ENCODE peak calls at places on chromosomes 5 and 9, in four cellular contexts. X is right lobe of liver, Z is GM23248, G is RWPE1. M is an unnamed sample.

GRCh38 chr5:24487371-24487770 is 157.4 kb downstream of the CDH10 start:
- DNase-seq in X (no peak), Z (no peak), G (no peak), M (no peak)

GRCh38 chr9:17630531-17630949 is 51.7 kb downstream of the SH3GL2 start:
- DNase-seq in X (no peak), Z (no peak), G (no peak), M (no peak)

GRCh38 chr5:166576323-166576722 is 1715.1 kb upstream of the WWC1 start:
- DNase-seq in X (no peak), Z (no peak), G (no peak), M (no peak)

GRCh38 chr5:54703091-54703490 is 185.5 kb downstream of the SNX18 start:
- DNase-seq in X (no peak), Z (peak; percentile 96), G (no peak), M (no peak)

GRCh38 chr9:91024841-91025240 is 223.2 kb downstream of the SYK start:
- DNase-seq in X (no peak), Z (no peak), G (no peak), M (no peak)

GRCh38 chr5:130222638-130223037 is 318.4 kb downstream of the CHSY3 start:
- DNase-seq in X (no peak), Z (no peak), G (peak; percentile 32), M (no peak)

GRCh38 chr5:31824886-31825774 is 186.2 kb downstream of the PDZD2 start:
- DNase-seq in X (no peak), Z (peak; percentile 78), G (peak; percentile 61), M (no peak)

GRCh38 chr5:39328731-39329130 is 35.6 kb downstream of the C9 start:
- DNase-seq in X (no peak), Z (peak; percentile 15), G (no peak), M (no peak)

DNA sequence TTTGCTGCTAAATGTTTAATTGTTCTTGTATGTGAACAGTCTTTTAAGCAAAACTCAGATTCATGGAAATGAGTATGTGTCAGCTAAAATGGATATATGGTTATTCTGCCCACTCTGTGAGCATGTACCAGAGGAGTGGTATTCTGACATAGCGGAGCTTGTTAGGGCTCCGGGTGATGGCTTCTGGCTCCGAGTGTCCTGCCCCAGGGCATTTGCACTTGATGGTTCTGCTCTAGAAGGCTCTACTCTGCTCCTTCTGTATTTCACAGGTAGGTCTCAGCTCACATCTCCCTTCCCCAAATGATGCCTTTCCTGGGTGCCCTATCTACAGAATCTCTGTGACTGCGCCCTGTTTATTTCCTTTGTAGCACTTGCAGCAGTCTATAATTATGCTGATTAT is 113.3 kb downstream of the ARHGAP26 start:
- DNase-seq in X (no peak), Z (no peak), G (no peak), M (no peak)
- H3K27ac ChIP-seq in X (no peak overlapping the region), Z (no peak overlapping the region), G (no peak overlapping the region), M (no peak overlapping the region)

GRCh38 chr9:97557606-97558095 is 56.2 kb downstream of the TMOD1 start:
- DNase-seq in X (peak; percentile 80), Z (no peak), G (no peak), M (no peak)
- H3K27ac ChIP-seq in X (peak overlapping the region; percentile 89), Z (no peak overlapping the region), G (no peak overlapping the region), M (no peak overlapping the region)

GRCh38 chr9:134935056-134936020 is 17.6 kb upstream of the FCN1 start:
- DNase-seq in X (no peak), Z (no peak), G (no peak), M (no peak)
- H3K27ac ChIP-seq in X (no peak overlapping the region), Z (no peak overlapping the region), G (no peak overlapping the region), M (no peak overlapping the region)

DNA sequence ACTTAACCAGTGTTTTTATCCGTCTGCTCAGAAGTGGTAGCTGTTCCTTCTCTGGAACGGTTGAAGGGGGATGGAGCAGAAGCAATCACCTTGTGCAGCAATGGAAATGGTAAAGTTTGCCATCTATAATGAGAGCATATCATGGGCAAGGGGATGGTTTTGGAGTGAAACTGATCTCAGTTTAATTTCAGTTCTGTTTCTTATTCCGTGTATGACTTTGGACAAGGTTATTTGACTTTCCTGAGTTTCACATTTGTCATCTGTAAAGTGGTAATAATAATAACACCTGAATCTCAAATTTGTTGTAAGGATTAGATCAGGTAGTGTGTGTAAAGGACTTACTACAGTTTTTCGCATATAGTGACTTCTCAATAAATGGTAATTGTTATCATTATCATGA is 106.1 kb downstream of the PCSK1 start:
- DNase-seq in X (no peak), Z (no peak), G (no peak), M (no peak)
- H3K27ac ChIP-seq in X (no peak overlapping the region), Z (no peak overlapping the region), G (no peak overlapping the region), M (no peak overlapping the region)

DNA sequence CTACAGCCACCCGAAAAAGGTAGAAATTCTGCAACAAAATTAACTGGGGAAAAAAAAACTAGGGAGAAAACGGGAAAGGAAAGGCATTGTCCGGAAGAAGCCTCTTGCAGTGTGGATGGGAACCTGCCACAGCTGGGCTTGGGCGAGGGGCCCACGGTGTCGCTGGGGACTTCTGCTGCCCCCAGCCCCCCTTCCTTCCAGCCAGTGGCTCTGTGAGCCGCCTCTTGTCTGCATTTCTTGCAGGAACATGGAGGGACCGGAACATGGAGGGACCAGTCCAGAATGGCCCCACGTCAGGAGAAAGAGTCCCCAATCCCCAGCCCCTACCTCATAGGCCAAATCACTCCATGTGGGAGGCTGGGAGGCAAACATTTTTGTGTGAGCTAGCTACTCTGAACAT is 36.9 kb upstream of the EXOC3 start:
- DNase-seq in X (no peak), Z (no peak), G (no peak), M (no peak)
- H3K27ac ChIP-seq in X (no peak overlapping the region), Z (no peak overlapping the region), G (no peak overlapping the region), M (no peak overlapping the region)

GRCh38 chr9:136538599-136539426 is 7.0 kb downstream of the NOTCH1 start:
- DNase-seq in X (no peak), Z (no peak), G (peak; percentile 61), M (no peak)

GRCh38 chr9:136537896-136538598 is 7.8 kb downstream of the NOTCH1 start:
- DNase-seq in X (no peak), Z (peak; percentile 31), G (no peak), M (no peak)

GRCh38 chr9:136536051-136536720 is 9.7 kb downstream of the NOTCH1 start:
- DNase-seq in X (no peak), Z (no peak), G (no peak), M (no peak)

GRCh38 chr9:136536721-136537241 is 9.1 kb downstream of the NOTCH1 start:
- DNase-seq in X (no peak), Z (no peak), G (no peak), M (no peak)

DNA sequence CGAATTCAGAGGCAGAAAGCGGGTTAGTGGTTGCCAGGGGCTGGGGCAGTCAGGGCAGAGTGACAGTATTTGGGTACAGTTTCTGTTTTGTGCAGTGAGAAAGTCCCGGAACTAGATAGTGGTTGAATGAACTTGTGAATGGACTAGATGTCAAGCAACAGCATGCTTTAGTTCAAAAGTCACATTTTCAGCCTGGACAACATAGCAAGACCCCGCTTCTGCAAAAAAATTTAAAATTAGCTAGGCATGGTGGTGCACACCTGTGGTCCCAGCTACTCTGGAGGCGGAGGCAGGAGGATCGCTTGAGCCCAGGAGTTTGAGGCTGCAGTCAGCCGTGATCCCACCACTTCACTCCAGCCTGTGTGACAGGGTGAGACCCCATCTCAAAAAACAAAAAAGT is 8.4 kb downstream of the NOTCH1 start:
- DNase-seq in X (no peak), Z (no peak), G (no peak), M (no peak)
- H3K27ac ChIP-seq in X (no peak overlapping the region), Z (no peak overlapping the region), G (peak overlapping the region; percentile 100), M (peak overlapping the region; percentile 65)

DNA sequence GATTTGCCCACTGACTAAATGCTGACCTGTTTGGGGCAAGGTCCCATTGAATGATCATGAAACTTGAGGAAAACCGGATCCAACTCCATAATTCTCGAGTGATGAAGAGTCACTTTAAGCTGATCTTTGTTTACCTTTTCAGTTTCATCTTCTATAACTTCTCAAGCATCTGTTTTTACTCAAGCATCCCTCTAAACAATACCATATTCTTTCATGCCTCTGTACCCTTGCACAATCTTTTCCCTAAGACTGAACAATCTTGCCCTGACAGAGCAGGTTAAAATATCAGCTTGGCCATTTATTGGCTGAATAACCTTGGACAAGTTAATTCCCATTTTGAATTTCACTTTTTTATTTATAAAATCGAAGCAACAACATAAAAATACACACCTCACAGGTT is 39.8 kb downstream of the TYRP1 start:
- DNase-seq in X (no peak), Z (no peak), G (no peak), M (no peak)
- H3K27ac ChIP-seq in X (no peak overlapping the region), Z (no peak overlapping the region), G (no peak overlapping the region), M (no peak overlapping the region)

GRCh38 chr9:72924116-72924790 is 28.6 kb downstream of the ALDH1A1 start:
- DNase-seq in X (no peak), Z (no peak), G (no peak), M (peak; percentile 14)
- H3K27ac ChIP-seq in X (peak overlapping the region; percentile 36), Z (no peak overlapping the region), G (no peak overlapping the region), M (no peak overlapping the region)

M was measured in epithelial cell of prostate.